ENCODE peak calls at places on chromosomes 7 and 10, in ten cellular contexts. D is upper lobe of right lung, J is GM23338, N is OCI-LY7, I is heart right ventricle, Q is cardiac muscle cell, U is left lung, A is IMR-90, G is neuronal stem cell, O is testis. P is an unnamed sample.

GRCh38 chr10:107442035-107442505 is 277.6 kb upstream of the SORCS1 start:
- DNase-seq in D (no peak), U (no peak), Q (no peak), I (no peak), J (no peak), A (peak; percentile 41), G (no peak), O (no peak), N (no peak), P (no peak)

GRCh38 chr7:5690931-5691461 is 90.5 kb downstream of the RNF216 start:
- DNase-seq in J (no peak), D (peak; percentile 73), O (peak; percentile 46), A (no peak), Q (no peak), N (no peak), G (no peak), I (peak; percentile 55), U (peak; percentile 69), P (no peak)

GRCh38 chr10:127024655-127025054 is 119.4 kb downstream of the DOCK1 start:
- DNase-seq in U (peak; percentile 30), D (no peak), J (no peak), O (no peak), G (no peak), I (no peak), Q (no peak), A (peak; percentile 45), N (no peak), P (no peak)

GRCh38 chr10:43093423-43094090 is 16.7 kb downstream of the RET start:
- DNase-seq in O (peak; percentile 53), I (no peak), D (no peak), Q (peak; percentile 55), G (no peak), J (peak; percentile 48), N (no peak), U (no peak), A (peak; percentile 6), P (no peak)

GRCh38 chr7:151247611-151248176 is 800 bp downstream of the SMARCD3 start:
- DNase-seq in J (no peak), I (no peak), A (no peak), U (no peak), O (peak; percentile 57), N (no peak), G (no peak), D (no peak), Q (peak; percentile 42), P (no peak)

GRCh38 chr7:56110611-56111010 is 4.3 kb upstream of the CHCHD2 start:
- DNase-seq in O (no peak), A (no peak), D (no peak), I (no peak), G (no peak), N (peak; percentile 55), Q (no peak), J (no peak), U (no peak), P (no peak)

GRCh38 chr7:341841-342638 is 52.1 kb downstream of the FOXL3 start:
- DNase-seq in I (peak; percentile 40), N (no peak), U (no peak), G (no peak), D (no peak), A (no peak), O (peak; percentile 66), Q (no peak), J (no peak), P (no peak)

GRCh38 chr10:30039988-30040387 is 19.4 kb downstream of the JCAD start:
- DNase-seq in I (peak; percentile 42), D (no peak), A (no peak), U (no peak), G (no peak), Q (no peak), J (no peak), O (no peak), N (no peak), P (no peak)

GRCh38 chr7:112009081-112009480 is 197.1 kb downstream of the DOCK4 start:
- DNase-seq in O (no peak), N (no peak), U (no peak), D (no peak), G (no peak), J (no peak), Q (no peak), A (peak; percentile 83), I (no peak), P (no peak)

GRCh38 chr7:41383596-41383995 is 319.3 kb downstream of the INHBA start:
- DNase-seq in G (no peak), Q (no peak), U (no peak), O (no peak), A (no peak), N (no peak), J (no peak), I (no peak), D (no peak), P (no peak)

GRCh38 chr10:113732966-113733365 is 18.5 kb upstream of the PLEKHS1 start:
- DNase-seq in A (no peak), I (no peak), N (no peak), G (no peak), O (no peak), U (no peak), D (no peak), Q (no peak), J (no peak), P (no peak)

GRCh38 chr10:58412502-58412961 is 27.3 kb downstream of the TFAM start:
- DNase-seq in N (no peak), J (peak; percentile 36), Q (no peak), U (no peak), O (no peak), G (no peak), I (no peak), A (peak; percentile 63), D (no peak), P (no peak)

GRCh38 chr7:84780158-84781124 is 406.4 kb downstream of the SEMA3D start:
- DNase-seq in N (no peak), D (peak; percentile 52), O (no peak), U (no peak), A (no peak), J (no peak), G (no peak), Q (no peak), I (no peak), P (no peak)

GRCh38 chr7:603152-603941 is 83.7 kb upstream of the PDGFA start:
- DNase-seq in A (no peak), D (peak; percentile 56), J (no peak), G (no peak), O (no peak), I (no peak), N (no peak), Q (no peak), U (no peak), P (peak; percentile 37)

GRCh38 chr7:104550362-104550761 is 222.0 kb downstream of the LHFPL3 start:
- DNase-seq in G (no peak), N (no peak), D (no peak), A (no peak), J (no peak), O (no peak), I (no peak), Q (no peak), U (no peak), P (no peak)

GRCh38 chr10:70378122-70378521 is 4.3 kb downstream of the LRRC20 start:
- DNase-seq in I (no peak), A (peak; percentile 95), Q (no peak), G (no peak), U (peak; percentile 60), O (no peak), N (no peak), D (no peak), J (no peak), P (peak; percentile 82)

GRCh38 chr10:77533887-77534278 is 103.7 kb downstream of the KCNMA1 start:
- DNase-seq in Q (no peak), U (no peak), J (no peak), N (no peak), I (no peak), O (no peak), G (no peak), D (no peak), A (no peak), P (no peak)

GRCh38 chr10:80197972-80198591 is 7.3 kb downstream of the ANXA11 start:
- DNase-seq in G (no peak), I (no peak), U (no peak), Q (no peak), O (no peak), A (no peak), N (no peak), D (no peak), J (no peak), P (no peak)
- H3K27ac ChIP-seq in G (no peak overlapping the region), I (peak overlapping the region; percentile 99), U (peak overlapping the region; percentile 65), Q (no peak overlapping the region), O (no peak overlapping the region), A (no peak overlapping the region), N (no peak overlapping the region), D (peak overlapping the region; percentile 96), J (no peak overlapping the region), P (no peak overlapping the region)

GRCh38 chr10:68559872-68560200 is 301 bp upstream of the TET1 start:
- DNase-seq in I (no peak), D (no peak), N (no peak), J (no peak), U (no peak), G (no peak), Q (no peak), A (no peak), O (no peak), P (no peak)
- H3K4me3 ChIP-seq in I (peak overlapping the region; percentile 68), D (peak overlapping the region; percentile 67), N (peak overlapping the region; percentile 41), J (peak overlapping the region; percentile 97), U (peak overlapping the region; percentile 42), G (no peak overlapping the region), Q (peak overlapping the region; percentile 94), A (peak overlapping the region; percentile 96), O (peak overlapping the region; percentile 64), P (no peak overlapping the region)

GRCh38 chr7:107972075-107972482 is 30.9 kb downstream of the LAMB1 start:
- DNase-seq in O (peak; percentile 67), Q (no peak), D (no peak), G (no peak), J (no peak), U (no peak), I (peak; percentile 66), A (peak; percentile 76), N (no peak), P (no peak)

GRCh38 chr7:107972986-107973385 is 30.0 kb downstream of the LAMB1 start:
- DNase-seq in A (no peak), J (no peak), G (no peak), D (no peak), U (no peak), N (no peak), I (no peak), Q (no peak), O (no peak), P (no peak)

GRCh38 chr7:107969856-107970255 is 33.1 kb downstream of the LAMB1 start:
- DNase-seq in O (no peak), G (no peak), U (no peak), A (no peak), N (no peak), J (no peak), D (no peak), I (peak; percentile 47), Q (no peak), P (no peak)

GRCh38 chr7:107971100-107971499 is 31.9 kb downstream of the LAMB1 start:
- DNase-seq in A (no peak), Q (no peak), U (no peak), D (no peak), G (no peak), O (no peak), I (no peak), N (no peak), J (no peak), P (no peak)

GRCh38 chr7:107971613-107972012 is 31.3 kb downstream of the LAMB1 start:
- DNase-seq in O (no peak), D (no peak), N (no peak), I (peak; percentile 46), A (peak; percentile 20), J (no peak), U (no peak), Q (no peak), G (no peak), P (no peak)
- H3K27ac ChIP-seq in O (peak overlapping the region; percentile 49), D (peak overlapping the region; percentile 78), N (no peak overlapping the region), I (peak overlapping the region; percentile 65), A (peak overlapping the region; percentile 43), J (no peak overlapping the region), U (peak overlapping the region; percentile 37), Q (no peak overlapping the region), G (no peak overlapping the region), P (peak overlapping the region; percentile 95)

GRCh38 chr10:5776150-5776880 is 36.9 kb downstream of the GDI2 start:
- DNase-seq in J (peak; percentile 70), A (peak; percentile 50), G (no peak), O (no peak), U (no peak), Q (peak; percentile 62), I (no peak), N (no peak), D (no peak), P (no peak)
- H3K4me3 ChIP-seq in J (no peak overlapping the region), A (no peak overlapping the region), G (no peak overlapping the region), O (no peak overlapping the region), U (no peak overlapping the region), Q (no peak overlapping the region), I (no peak overlapping the region), N (no peak overlapping the region), D (no peak overlapping the region), P (no peak overlapping the region)